ENCODE peak calls at places on chromosome 10, in four cellular contexts. E, V, S and C are unnamed samples.

GRCh38 chr10:75736889-75737610 is 305.6 kb downstream of the LRMDA start:
- DNase-seq in V (no peak), S (no peak), E (no peak), C (no peak)

GRCh38 chr10:102175415-102175814 is 23.2 kb downstream of the NOLC1 start:
- DNase-seq in S (no peak), E (no peak), V (no peak), C (no peak)

GRCh38 chr10:29874604-29875269 is 184.6 kb downstream of the JCAD start:
- DNase-seq in E (peak), S (no peak), V (no peak), C (no peak)

GRCh38 chr10:100349087-100349486 is 2.1 kb downstream of the SCD start:
- DNase-seq in V (no peak), E (no peak), S (no peak), C (no peak)

GRCh38 chr10:35219906-35220890 is 93.6 kb downstream of the CREM start:
- DNase-seq in E (no peak), V (no peak), S (no peak), C (no peak)

GRCh38 chr10:1100691-1101368 is 44.6 kb downstream of the WDR37 start:
- DNase-seq in S (no peak), E (peak), V (no peak), C (peak)

GRCh38 chr10:117007080-117007479 is 2.1 kb upstream of the SHTN1 start:
- DNase-seq in E (peak), S (no peak), V (peak), C (no peak)

GRCh38 chr10:113961261-113961938 is 82.3 kb upstream of the ADRB1 start:
- DNase-seq in V (no peak), S (peak), E (no peak), C (no peak)

GRCh38 chr10:50739618-50740350 is at the start of gene ASAH2B:
- DNase-seq in E (peak), V (peak), S (peak), C (peak)

GRCh38 chr10:70762441-70763177 is 22.6 kb downstream of the TBATA start:
- DNase-seq in V (no peak), E (no peak), S (no peak), C (no peak)

GRCh38 chr10:92993671-92994304 is 66.8 kb upstream of the CYP26C1 start:
- DNase-seq in V (no peak), E (peak), S (no peak), C (no peak)

GRCh38 chr10:123507298-123507697 is 158.9 kb upstream of the GPR26 start:
- DNase-seq in S (no peak), V (no peak), E (no peak), C (no peak)

GRCh38 chr10:33249659-33250058 is 84.8 kb downstream of the NRP1 start:
- DNase-seq in S (no peak), V (no peak), E (no peak), C (no peak)

GRCh38 chr10:94361161-94361794 is 1.5 kb downstream of the NOC3L start:
- DNase-seq in V (no peak), S (peak), E (peak), C (no peak)

GRCh38 chr10:29853913-29854312 is 205.5 kb downstream of the JCAD start:
- DNase-seq in E (no peak), V (no peak), S (no peak), C (no peak)

GRCh38 chr10:50395279-50395678 is 144.0 kb upstream of the ASAH2 start:
- DNase-seq in V (no peak), S (no peak), E (no peak), C (no peak)

GRCh38 chr10:114305521-114305925 is 66.5 kb downstream of the VWA2 start:
- DNase-seq in S (no peak), E (no peak), V (no peak), C (no peak)

GRCh38 chr10:89458760-89459159 is 44.4 kb downstream of the IFIT5 start:
- DNase-seq in E (no peak), V (no peak), S (no peak), C (no peak)

GRCh38 chr10:112279482-112279881 is 3.7 kb upstream of the TECTB start:
- DNase-seq in V (no peak), S (no peak), E (no peak), C (peak)

GRCh38 chr10:14530465-14530864 is 199.7 kb upstream of the FRMD4A start:
- DNase-seq in V (no peak), S (no peak), E (no peak), C (no peak)

GRCh38 chr10:132021046-132021445 is 39.3 kb upstream of the BNIP3 start:
- DNase-seq in S (no peak), E (no peak), V (no peak), C (no peak)

GRCh38 chr10:28734940-28735759 is 57.8 kb downstream of the BAMBI start:
- DNase-seq in V (peak), S (no peak), E (peak), C (no peak)

GRCh38 chr10:51666476-51666875 is 32.9 kb downstream of the CSTF2T start:
- DNase-seq in E (no peak), S (no peak), V (no peak), C (no peak)

GRCh38 chr10:9198611-9199010 is 1144.1 kb downstream of the GATA3 start:
- DNase-seq in E (no peak), S (no peak), V (no peak), C (no peak)

GRCh38 chr10:97771055-97771811 is 566 bp downstream of the SFRP5 start:
- DNase-seq in S (no peak), E (peak), V (peak), C (peak)

GRCh38 chr10:122333037-122333436 is 41.5 kb upstream of the PLEKHA1 start:
- DNase-seq in V (no peak), S (no peak), E (no peak), C (no peak)

GRCh38 chr10:128084364-128084763 is 41.9 kb downstream of the MKI67 start:
- DNase-seq in V (no peak), E (no peak), S (no peak), C (no peak)

GRCh38 chr10:101228682-101229274 is 485 bp downstream of the LBX1 start:
- DNase-seq in S (no peak), E (peak), V (no peak), C (peak)

GRCh38 chr10:78859266-78859665 is 209.5 kb upstream of the ZMIZ1 start:
- DNase-seq in V (no peak), S (no peak), E (no peak), C (no peak)

GRCh38 chr10:78859769-78860168 is 209.0 kb upstream of the ZMIZ1 start:
- DNase-seq in S (no peak), E (peak), V (no peak), C (no peak)

GRCh38 chr10:78857193-78857592 is 211.6 kb upstream of the ZMIZ1 start:
- DNase-seq in E (no peak), V (no peak), S (no peak), C (no peak)

GRCh38 chr10:78853864-78854263 is 214.9 kb upstream of the ZMIZ1 start:
- DNase-seq in E (no peak), V (no peak), S (no peak), C (no peak)

GRCh38 chr10:78856421-78856820 is 212.3 kb upstream of the ZMIZ1 start:
- DNase-seq in V (no peak), S (no peak), E (no peak), C (no peak)
- TF ChIP-seq USF1 in V (no peak), S (no peak), E (no peak), C (no peak)

GRCh38 chr10:31526681-31527080 is 207.7 kb downstream of the ZEB1 start:
- DNase-seq in S (no peak), E (no peak), V (no peak), C (no peak)
- TF ChIP-seq USF1 in S (no peak), E (no peak), V (no peak), C (no peak)

GRCh38 chr10:3122486-3123205 is 49.9 kb downstream of the PITRM1 start:
- DNase-seq in S (no peak), V (no peak), E (no peak), C (no peak)

GRCh38 chr10:3123571-3124411 is 48.8 kb downstream of the PITRM1 start:
- DNase-seq in E (no peak), V (no peak), S (no peak), C (no peak)

GRCh38 chr10:3124412-3125175 is 48.0 kb downstream of the PITRM1 start:
- DNase-seq in V (no peak), S (no peak), E (no peak), C (no peak)

GRCh38 chr10:3119796-3120459 is 52.6 kb downstream of the PFKP start:
- DNase-seq in E (peak), V (peak), S (no peak), C (peak)

GRCh38 chr10:3122034-3122433 is 50.5 kb downstream of the PITRM1 start:
- DNase-seq in E (no peak), V (no peak), S (no peak), C (no peak)
- TF ChIP-seq USF1 in E (no peak), V (no peak), S (no peak), C (no peak)

GRCh38 chr10:59879363-59879935 is 26.9 kb downstream of the CCDC6 start:
- DNase-seq in V (no peak), S (no peak), E (no peak), C (no peak)
- TF ChIP-seq USF1 in V (no peak), S (no peak), E (no peak), C (no peak)

GRCh38 chr10:118977022-118977599 is 52.4 kb upstream of the NANOS1 start:
- DNase-seq in V (no peak), S (no peak), E (no peak), C (no peak)

GRCh38 chr10:118978998-118979350 is 50.5 kb upstream of the NANOS1 start:
- DNase-seq in V (no peak), E (no peak), S (no peak), C (no peak)

GRCh38 chr10:118979661-118980060 is 49.9 kb upstream of the NANOS1 start:
- DNase-seq in E (no peak), V (no peak), S (no peak), C (no peak)

GRCh38 chr10:118977864-118978263 is 51.6 kb upstream of the NANOS1 start:
- DNase-seq in S (no peak), E (no peak), V (no peak), C (no peak)

GRCh38 chr10:118978316-118978997 is 51.1 kb upstream of the NANOS1 start:
- DNase-seq in E (no peak), V (no peak), S (no peak), C (no peak)
- TF ChIP-seq USF1 in E (no peak), V (no peak), S (no peak), C (no peak)

GRCh38 chr10:58969578-58969977 is 206.9 kb upstream of the PHYHIPL start:
- DNase-seq in S (no peak), E (no peak), V (no peak), C (no peak)

GRCh38 chr10:58971806-58972491 is 204.5 kb upstream of the PHYHIPL start:
- DNase-seq in S (no peak), E (peak), V (no peak), C (no peak)

GRCh38 chr10:58970160-58970915 is 206.1 kb upstream of the PHYHIPL start:
- DNase-seq in S (no peak), E (no peak), V (no peak), C (no peak)

GRCh38 chr10:58972576-58973234 is 203.7 kb upstream of the PHYHIPL start:
- DNase-seq in S (no peak), V (no peak), E (peak), C (no peak)

DNA sequence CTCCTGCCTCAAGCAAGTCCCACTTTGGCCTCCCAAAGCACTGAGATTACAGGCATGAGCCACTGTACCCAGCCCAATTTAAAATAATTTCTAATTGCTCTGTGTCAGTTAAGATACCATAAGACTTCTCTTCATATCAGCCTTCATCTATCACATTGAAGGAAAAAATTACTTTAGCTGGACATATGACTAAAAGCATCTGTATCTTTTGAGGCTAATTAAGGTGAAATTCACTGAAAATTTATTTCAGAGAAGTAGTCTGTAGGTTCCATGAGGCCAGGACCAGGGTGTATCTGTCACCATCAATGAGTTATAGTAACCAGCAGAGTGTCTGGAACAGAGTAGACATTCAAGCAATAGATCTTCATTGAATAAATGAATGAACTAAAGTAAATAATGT is 205.2 kb upstream of the PHYHIPL start:
- DNase-seq in V (no peak), E (peak), S (no peak), C (no peak)
- TF ChIP-seq USF1 in V (no peak), E (no peak), S (no peak), C (no peak)

DNA sequence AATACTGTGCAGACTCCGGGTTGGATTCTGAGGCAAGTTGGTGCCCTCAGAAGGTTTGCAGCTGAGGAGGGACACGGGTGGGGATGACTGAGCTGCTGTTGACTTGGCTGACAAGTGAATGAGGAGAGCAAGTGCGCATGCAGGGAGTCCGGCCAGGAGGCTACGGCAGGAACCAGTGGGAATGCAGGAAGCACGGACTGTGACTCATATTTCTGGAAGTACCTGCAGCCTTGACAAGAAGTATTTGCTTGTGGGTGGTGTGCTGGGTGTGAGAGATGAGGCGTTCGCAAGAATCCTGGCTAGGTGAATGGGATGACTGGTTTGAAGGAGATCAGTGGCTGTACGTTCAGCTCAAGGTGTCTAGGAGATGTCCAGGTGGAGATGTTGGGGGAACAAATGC is 30.8 kb upstream of the FXYD4 start:
- DNase-seq in S (no peak), E (no peak), V (no peak), C (no peak)
- TF ChIP-seq USF1 in S (no peak), E (no peak), V (no peak), C (no peak)